ENCODE peak calls at places on chromosomes 7 and 10, in nine cellular contexts. E is T-helper 17 cell, C is mammary epithelial cell, U is iPS DF 6.9, P is fibroblast of lung, B is psoas muscle, V is IMR-90, Z is hepatocyte, K is suprapubic skin. O is an unnamed sample.
A peak's percentile ranks its signal among the peaks of the same experiment; 100 is the strongest.

GRCh38 chr7:6379881-6380280 is 67.9 kb downstream of the DAGLB start:
- DNase-seq in E (no peak), C (no peak), U (no peak), P (no peak), B (no peak), V (no peak), Z (no peak), K (no peak), O (no peak)

GRCh38 chr7:77982926-77983550 is 184.5 kb downstream of the PHTF2 start:
- DNase-seq in E (no peak), C (peak; percentile 41), U (no peak), P (peak; percentile 30), B (no peak), V (no peak), Z (no peak), K (no peak), O (no peak)

GRCh38 chr7:83439021-83439420 is 209.9 kb downstream of the SEMA3E start:
- DNase-seq in E (no peak), C (no peak), U (no peak), P (peak; percentile 56), B (no peak), V (no peak), Z (no peak), K (no peak), O (no peak)

GRCh38 chr10:71971769-71972555 is 7.8 kb downstream of the CHST3 start:
- DNase-seq in E (no peak), C (no peak), U (no peak), P (no peak), B (no peak), V (no peak), Z (no peak), K (no peak), O (no peak)

GRCh38 chr10:33612551-33612950 is 278.1 kb upstream of the NRP1 start:
- DNase-seq in E (no peak), C (peak; percentile 65), U (no peak), P (peak; percentile 69), B (no peak), V (peak; percentile 63), Z (peak; percentile 28), K (no peak), O (no peak)

GRCh38 chr7:156827587-156828203 is 65.3 kb downstream of the LMBR1 start:
- DNase-seq in E (no peak), C (no peak), U (no peak), P (peak; percentile 16), B (no peak), V (peak; percentile 46), Z (peak; percentile 34), K (no peak), O (no peak)

GRCh38 chr10:22648547-22648961 is 65.8 kb downstream of the PIP4K2A start:
- DNase-seq in E (no peak), C (peak; percentile 34), U (no peak), P (peak; percentile 85), B (no peak), V (peak; percentile 46), Z (no peak), K (no peak), O (no peak)

GRCh38 chr10:97336942-97337719 is 2.6 kb upstream of the FRAT2 start:
- DNase-seq in E (no peak), C (peak; percentile 60), U (peak; percentile 78), P (no peak), B (no peak), V (no peak), Z (peak; percentile 45), K (peak; percentile 80), O (no peak)

GRCh38 chr7:35754741-35755140 is 46.1 kb upstream of the SEPTIN7 start:
- DNase-seq in E (no peak), C (no peak), U (no peak), P (no peak), B (no peak), V (peak; percentile 17), Z (no peak), K (no peak), O (no peak)

GRCh38 chr10:100561005-100561404 is 25.3 kb downstream of the HIF1AN start:
- DNase-seq in E (no peak), C (no peak), U (no peak), P (no peak), B (no peak), V (no peak), Z (no peak), K (no peak), O (no peak)

GRCh38 chr7:80273327-80273726 is 138.7 kb downstream of the GNAI1 start:
- DNase-seq in E (no peak), C (peak; percentile 61), U (no peak), P (peak; percentile 69), B (no peak), V (peak; percentile 65), Z (no peak), K (no peak), O (no peak)

GRCh38 chr10:103849212-103849877 is 6.0 kb downstream of the SH3PXD2A start:
- DNase-seq in E (no peak), C (no peak), U (no peak), P (no peak), B (no peak), V (no peak), Z (no peak), K (no peak), O (no peak)

DNA sequence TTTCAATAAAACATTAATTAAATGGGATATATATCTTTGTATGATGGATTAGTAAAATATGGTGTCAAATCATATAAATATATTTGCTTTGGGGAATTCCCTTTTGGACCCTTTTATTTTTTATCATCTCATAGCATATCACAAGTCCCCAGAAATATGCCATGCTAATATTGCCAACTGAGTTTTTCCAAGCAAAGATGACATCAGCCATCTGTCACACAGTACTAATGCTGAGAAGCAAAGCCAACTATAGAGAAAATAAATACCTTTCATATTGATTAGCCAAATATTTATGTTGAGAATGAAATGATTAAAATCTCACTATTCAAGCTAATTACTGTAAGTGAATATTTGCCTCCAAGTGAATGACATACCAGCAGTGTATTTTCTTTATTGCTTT is 575.3 kb downstream of the ETV1 start:
- DNase-seq in E (no peak), C (no peak), U (no peak), P (no peak), B (no peak), V (no peak), Z (no peak), K (no peak), O (no peak)
- H3K9me3 ChIP-seq in E (peaks cover 2% of the 10 kb centered on the region), C (no peaks in the 10 kb centered on the region), U (no peaks in the 10 kb centered on the region), P (no peaks in the 10 kb centered on the region), B (peaks cover 17% of the 10 kb centered on the region), V (no peaks in the 10 kb centered on the region), Z (no peaks in the 10 kb centered on the region), K (no peaks in the 10 kb centered on the region), O (no peaks in the 10 kb centered on the region)

DNA sequence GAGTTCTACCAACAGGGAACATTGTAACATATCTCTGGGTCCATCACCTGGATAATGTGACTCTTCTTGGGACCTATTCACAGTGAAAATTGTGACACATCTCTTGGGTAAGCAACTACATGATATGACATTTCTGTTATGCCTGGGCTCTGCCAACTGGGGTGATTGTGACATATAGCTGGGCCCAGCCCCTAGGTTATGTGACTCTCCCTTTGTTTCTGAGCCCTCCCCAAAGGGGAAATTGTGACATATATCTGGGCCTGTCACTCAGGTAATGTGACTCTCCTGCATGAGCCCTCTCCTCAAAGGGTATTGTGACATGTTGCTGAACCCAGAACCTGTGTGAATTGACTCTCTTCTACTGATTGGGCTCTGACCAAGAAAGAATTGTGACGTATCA is 22.4 kb upstream of the ZNF107 start:
- DNase-seq in E (no peak), C (no peak), U (no peak), P (no peak), B (no peak), V (no peak), Z (no peak), K (no peak), O (no peak)
- H3K9me3 ChIP-seq in E (no peaks in the 10 kb centered on the region), C (peaks cover 9% of the 10 kb centered on the region), U (peaks cover 8% of the 10 kb centered on the region), P (no peaks in the 10 kb centered on the region), B (no peaks in the 10 kb centered on the region), V (peaks cover 4% of the 10 kb centered on the region), Z (no peaks in the 10 kb centered on the region), K (no peaks in the 10 kb centered on the region), O (no peaks in the 10 kb centered on the region)

GRCh38 chr10:24841530-24841929 is 110.9 kb downstream of the PRTFDC1 start:
- DNase-seq in E (no peak), C (no peak), U (no peak), P (no peak), B (no peak), V (no peak), Z (no peak), K (no peak), O (no peak)
- H3K9me3 ChIP-seq in E (no peaks in the 10 kb centered on the region), C (no peaks in the 10 kb centered on the region), U (no peaks in the 10 kb centered on the region), P (no peaks in the 10 kb centered on the region), B (no peaks in the 10 kb centered on the region), V (no peaks in the 10 kb centered on the region), Z (no peaks in the 10 kb centered on the region), K (no peaks in the 10 kb centered on the region), O (no peaks in the 10 kb centered on the region)

DNA sequence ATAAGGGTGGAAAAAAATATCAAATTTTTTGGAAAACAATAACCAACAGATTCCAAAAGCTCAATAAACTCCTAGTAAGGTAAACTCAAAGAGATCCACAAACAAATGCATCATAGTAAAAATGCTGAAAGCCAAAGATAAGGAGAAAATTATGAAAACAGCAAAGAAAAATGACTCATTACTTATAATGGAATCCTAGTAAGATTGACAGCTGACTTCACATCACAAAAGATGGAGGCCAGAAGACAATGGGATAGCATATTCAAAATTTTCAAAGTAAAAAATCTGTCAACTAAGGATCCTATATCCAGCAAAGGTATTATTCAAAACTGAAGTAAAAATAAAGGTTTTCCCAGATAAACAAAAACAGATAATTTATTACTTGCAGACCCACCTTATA is 183.4 kb upstream of the VIPR2 start:
- DNase-seq in E (no peak), C (no peak), U (no peak), P (no peak), B (no peak), V (no peak), Z (no peak), K (no peak), O (no peak)
- H3K9me3 ChIP-seq in E (no peaks in the 10 kb centered on the region), C (peaks cover 9% of the 10 kb centered on the region), U (peaks cover 3% of the 10 kb centered on the region), P (no peaks in the 10 kb centered on the region), B (peaks cover 19% of the 10 kb centered on the region), V (peaks cover 5% of the 10 kb centered on the region), Z (peaks cover 10% of the 10 kb centered on the region), K (peaks cover 6% of the 10 kb centered on the region), O (peaks cover 4% of the 10 kb centered on the region)